ENCODE peak calls at places on chromosomes 11 and 22, in seven cellular contexts. H is HCT116, C is HFFc6, Z is AG04450, J is GM20000, B is tibial nerve, P is AG10803. O is an unnamed sample.

GRCh38 chr22:30474683-30475424 is 3.0 kb upstream of the SEC14L3 start:
- DNase-seq in H (no peak), C (no peak), Z (no peak), J (no peak), B (no peak), P (no peak), O (no peak)

GRCh38 chr11:30000986-30001385 is 15.8 kb downstream of the KCNA4 start:
- DNase-seq in H (no peak), C (no peak), Z (no peak), J (no peak), B (no peak), P (no peak), O (no peak)

GRCh38 chr11:71206186-71206585 is 46.2 kb downstream of the SHANK2 start:
- DNase-seq in H (no peak), C (no peak), Z (no peak), J (no peak), B (no peak), P (peak), O (no peak)

GRCh38 chr11:33682446-33682845 is 18.2 kb downstream of the C11orf91 start:
- DNase-seq in H (no peak), C (no peak), Z (no peak), J (no peak), B (no peak), P (no peak), O (no peak)

GRCh38 chr11:44848963-44849350 is 101.7 kb downstream of the TP53I11 start:
- DNase-seq in H (no peak), C (no peak), Z (no peak), J (no peak), B (no peak), P (no peak), O (no peak)

GRCh38 chr11:61745796-61746653 is 6.4 kb upstream of the MYRF start:
- DNase-seq in H (no peak), C (no peak), Z (no peak), J (no peak), B (no peak), P (no peak), O (no peak)

GRCh38 chr22:37220543-37220968 is 8.3 kb upstream of the SSTR3 start:
- DNase-seq in H (no peak), C (no peak), Z (no peak), J (no peak), B (no peak), P (no peak), O (no peak)

GRCh38 chr22:47564651-47565050 is 802.2 kb downstream of the TBC1D22A start:
- DNase-seq in H (no peak), C (no peak), Z (no peak), J (no peak), B (no peak), P (no peak), O (no peak)

GRCh38 chr11:47179655-47179991 is 2.9 kb upstream of the ARFGAP2 start:
- DNase-seq in H (no peak), C (peak), Z (no peak), J (peak), B (no peak), P (peak), O (peak)

GRCh38 chr11:94243571-94244229 is 60.7 kb upstream of the IZUMO1R start:
- DNase-seq in H (no peak), C (no peak), Z (no peak), J (no peak), B (no peak), P (no peak), O (no peak)

GRCh38 chr22:26671317-26672059 is 14.1 kb downstream of the MIAT start:
- DNase-seq in H (no peak), C (no peak), Z (no peak), J (peak), B (peak), P (no peak), O (peak)

GRCh38 chr11:1072116-1072820 is 2.4 kb upstream of the MUC2 start:
- DNase-seq in H (peak), C (peak), Z (no peak), J (no peak), B (no peak), P (peak), O (no peak)

GRCh38 chr22:32764330-32765116 is 37.0 kb upstream of the TIMP3 start:
- DNase-seq in H (no peak), C (peak), Z (peak), J (no peak), B (peak), P (peak), O (no peak)

GRCh38 chr22:37234736-37235711 is 9.0 kb downstream of the RAC2 start:
- DNase-seq in H (no peak), C (no peak), Z (no peak), J (no peak), B (no peak), P (no peak), O (no peak)

GRCh38 chr11:121292503-121293275 is at the start of gene SC5D:
- DNase-seq in H (peak), C (peak), Z (peak), J (peak), B (peak), P (peak), O (peak)

GRCh38 chr11:101442936-101443521 is 140.8 kb downstream of the TRPC6 start:
- DNase-seq in H (no peak), C (no peak), Z (no peak), J (no peak), B (no peak), P (peak), O (no peak)

GRCh38 chr11:18633256-18634139 is 644 bp downstream of the SPTY2D1 start:
- DNase-seq in H (no peak), C (peak), Z (no peak), J (peak), B (no peak), P (peak), O (peak)

GRCh38 chr11:124075841-124076571 is 34.9 kb upstream of the OR10G7 start:
- DNase-seq in H (no peak), C (no peak), Z (no peak), J (peak), B (no peak), P (peak), O (peak)

GRCh38 chr22:17262976-17263375 is 43.7 kb upstream of the ADA2 start:
- DNase-seq in H (no peak), C (no peak), Z (no peak), J (no peak), B (no peak), P (no peak), O (no peak)

GRCh38 chr11:100562102-100562501 is 125.0 kb upstream of the ARHGAP42 start:
- DNase-seq in H (no peak), C (peak), Z (peak), J (no peak), B (no peak), P (peak), O (no peak)

GRCh38 chr22:36155702-36156101 is 4.9 kb downstream of the APOL3 start:
- DNase-seq in H (no peak), C (no peak), Z (no peak), J (no peak), B (peak), P (peak), O (no peak)

GRCh38 chr11:19251577-19251976 is 10.8 kb upstream of the E2F8 start:
- DNase-seq in H (no peak), C (no peak), Z (no peak), J (no peak), B (no peak), P (no peak), O (no peak)

GRCh38 chr22:36334838-36335603 is 52.7 kb downstream of the MYH9 start:
- DNase-seq in H (no peak), C (peak), Z (peak), J (no peak), B (no peak), P (peak), O (no peak)

GRCh38 chr11:65433657-65434056 is 11.1 kb downstream of the NEAT1 start:
- DNase-seq in H (no peak), C (no peak), Z (no peak), J (no peak), B (peak), P (no peak), O (no peak)

GRCh38 chr11:72600557-72600956 is 73.7 kb downstream of the PDE2A start:
- DNase-seq in H (no peak), C (no peak), Z (no peak), J (no peak), B (no peak), P (no peak), O (no peak)

GRCh38 chr11:72598466-72598865 is 75.8 kb downstream of the PDE2A start:
- DNase-seq in H (no peak), C (no peak), Z (no peak), J (no peak), B (no peak), P (no peak), O (no peak)

GRCh38 chr11:72602250-72602904 is 71.8 kb downstream of the PDE2A start:
- DNase-seq in H (no peak), C (no peak), Z (no peak), J (no peak), B (no peak), P (no peak), O (no peak)

GRCh38 chr11:72599325-72600117 is 74.7 kb downstream of the PDE2A start:
- DNase-seq in H (no peak), C (no peak), Z (no peak), J (no peak), B (no peak), P (no peak), O (no peak)

GRCh38 chr11:72598901-72599300 is 75.3 kb downstream of the PDE2A start:
- DNase-seq in H (no peak), C (peak), Z (no peak), J (no peak), B (no peak), P (peak), O (no peak)
- TF ChIP-seq CTCF in H (peak), C (peak), Z (peak), J (peak), B (no peak), P (peak), O (peak)

GRCh38 chr11:70138403-70138802 is 60.3 kb downstream of the ANO1 start:
- DNase-seq in H (no peak), C (no peak), Z (no peak), J (no peak), B (no peak), P (no peak), O (no peak)
- TF ChIP-seq CTCF in H (no peak), C (no peak), Z (no peak), J (no peak), B (no peak), P (no peak), O (no peak)

GRCh38 chr11:7570938-7571337 is 57.1 kb downstream of the PPFIBP2 start:
- DNase-seq in H (no peak), C (no peak), Z (no peak), J (no peak), B (no peak), P (no peak), O (no peak)
- TF ChIP-seq CTCF in H (no peak), C (no peak), Z (no peak), J (no peak), B (no peak), P (no peak), O (no peak)

DNA sequence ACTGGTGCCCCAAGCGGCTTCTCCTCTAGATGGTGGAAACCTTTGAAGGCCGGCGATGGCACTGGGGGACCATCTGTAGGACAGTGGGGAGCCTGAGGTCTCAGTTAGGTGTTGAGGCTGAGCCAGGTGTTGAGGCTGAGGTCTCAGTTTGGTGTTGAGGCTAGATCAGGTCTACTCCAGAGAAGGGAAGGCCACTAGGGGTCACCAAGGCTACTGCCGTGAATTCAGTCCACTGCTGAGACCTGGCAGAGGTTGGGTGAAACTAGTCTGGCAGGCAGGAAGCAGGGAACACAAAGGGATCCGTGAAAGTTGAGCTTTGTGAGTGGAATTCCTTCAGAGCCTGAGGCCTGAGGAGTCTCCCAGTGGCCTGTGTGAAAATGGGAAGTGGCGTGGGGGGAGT is 123.8 kb upstream of the FGF3 start:
- DNase-seq in H (peak), C (no peak), Z (no peak), J (no peak), B (no peak), P (peak), O (no peak)
- TF ChIP-seq CTCF in H (no peak), C (peak), Z (peak), J (peak), B (no peak), P (peak), O (peak)

O was measured in GM10248.